ENCODE peak calls at places on chromosomes 11 and 22, in five cellular contexts. K, R, G, S and I are unnamed samples.

GRCh38 chr11:1260023-1260501 is 37.2 kb downstream of the MUC5B start:
- DNase-seq in K (no peak), R (no peak), G (peak), S (no peak), I (no peak)

GRCh38 chr11:133618500-133618899 is 86.2 kb upstream of the OPCML start:
- DNase-seq in K (no peak), R (no peak), G (no peak), S (no peak), I (no peak)

GRCh38 chr11:2468363-2469240 is 23.8 kb downstream of the KCNQ1 start:
- DNase-seq in K (no peak), R (no peak), G (peak), S (peak), I (no peak)

GRCh38 chr11:10911907-10912306 is 54.1 kb upstream of the ZBED5 start:
- DNase-seq in K (no peak), R (no peak), G (no peak), S (no peak), I (no peak)

GRCh38 chr22:29716814-29717213 is 3.0 kb upstream of the CABP7 start:
- DNase-seq in K (peak), R (peak), G (peak), S (no peak), I (peak)

GRCh38 chr11:64028398-64029115 is 7.2 kb upstream of the FLRT1 start:
- DNase-seq in K (no peak), R (no peak), G (no peak), S (no peak), I (peak)

GRCh38 chr11:36500315-36500721 is 9.8 kb downstream of the TRAF6 start:
- DNase-seq in K (peak), R (peak), G (no peak), S (no peak), I (no peak)

GRCh38 chr11:27514076-27514475 is 7.5 kb upstream of the LIN7C start:
- DNase-seq in K (no peak), R (peak), G (no peak), S (no peak), I (no peak)

GRCh38 chr22:30872282-30873041 is 96.1 kb downstream of the MORC2 start:
- DNase-seq in K (no peak), R (peak), G (no peak), S (peak), I (no peak)

GRCh38 chr22:44550666-44551491 is 52.8 kb upstream of the RTL6 start:
- DNase-seq in K (peak), R (peak), G (peak), S (peak), I (peak)

GRCh38 chr11:15526032-15526431 is 411.3 kb downstream of the INSC start:
- DNase-seq in K (no peak), R (no peak), G (no peak), S (no peak), I (no peak)

GRCh38 chr11:119236490-119236889 is 30.4 kb downstream of the CBL start:
- DNase-seq in K (peak), R (no peak), G (no peak), S (no peak), I (no peak)

GRCh38 chr11:1300569-1301187 is 8.8 kb downstream of the TOLLIP start:
- DNase-seq in K (no peak), R (no peak), G (peak), S (no peak), I (peak)

GRCh38 chr11:7637447-7638157 is 35.7 kb downstream of the CYB5R2 start:
- DNase-seq in K (peak), R (peak), G (no peak), S (peak), I (peak)

GRCh38 chr22:29734853-29735252 is 15.1 kb downstream of the CABP7 start:
- DNase-seq in K (no peak), R (no peak), G (no peak), S (no peak), I (no peak)

GRCh38 chr22:35023692-35024363 is 42.1 kb upstream of the ISX start:
- DNase-seq in K (no peak), R (peak), G (peak), S (no peak), I (peak)

GRCh38 chr11:29432719-29433325 is 584.0 kb downstream of the KCNA4 start:
- DNase-seq in K (peak), R (no peak), G (no peak), S (no peak), I (no peak)

GRCh38 chr11:110131386-110132123 is 38.4 kb downstream of the ZC3H12C start:
- DNase-seq in K (no peak), R (no peak), G (no peak), S (no peak), I (no peak)

GRCh38 chr11:100756556-100756955 is 69.5 kb downstream of the ARHGAP42 start:
- DNase-seq in K (no peak), R (no peak), G (no peak), S (no peak), I (no peak)

GRCh38 chr11:119796363-119797060 is 67.5 kb upstream of the NECTIN1 start:
- DNase-seq in K (no peak), R (no peak), G (no peak), S (no peak), I (no peak)

GRCh38 chr11:67613960-67614715 is 7.4 kb downstream of the NDUFV1 start:
- DNase-seq in K (peak), R (peak), G (peak), S (peak), I (peak)

GRCh38 chr11:57399221-57399620 is 8.8 kb upstream of the PRG2 start:
- DNase-seq in K (no peak), R (no peak), G (no peak), S (no peak), I (no peak)

GRCh38 chr22:29617922-29618629 is 14.6 kb downstream of the NF2 start:
- DNase-seq in K (peak), R (no peak), G (no peak), S (no peak), I (no peak)

GRCh38 chr11:72574046-72574445 is 100.2 kb downstream of the PDE2A start:
- DNase-seq in K (no peak), R (no peak), G (peak), S (no peak), I (no peak)

GRCh38 chr11:87809256-87809655 is 366.0 kb downstream of the RAB38 start:
- DNase-seq in K (no peak), R (no peak), G (no peak), S (no peak), I (no peak)

GRCh38 chr22:17373839-17374238 is 4.6 kb downstream of the CECR2 start:
- DNase-seq in K (no peak), R (no peak), G (no peak), S (no peak), I (no peak)

GRCh38 chr11:75429902-75430691 is 2.9 kb downstream of the KLHL35 start:
- DNase-seq in K (peak), R (peak), G (peak), S (peak), I (peak)
- H3K4me3 ChIP-seq in K (peak), R (peak), G (peak), S (peak), I (no peak)

GRCh38 chr11:78229106-78229505 is 40.4 kb downstream of the USP35 start:
- DNase-seq in K (no peak), R (no peak), G (no peak), S (no peak), I (no peak)

GRCh38 chr11:78227906-78228305 is 39.2 kb downstream of the USP35 start:
- DNase-seq in K (no peak), R (no peak), G (no peak), S (no peak), I (no peak)

GRCh38 chr11:78226684-78227680 is 38.3 kb downstream of the USP35 start:
- DNase-seq in K (no peak), R (no peak), G (no peak), S (no peak), I (no peak)

GRCh38 chr11:78230161-78230877 is 41.6 kb downstream of the USP35 start:
- DNase-seq in K (peak), R (no peak), G (no peak), S (no peak), I (no peak)

DNA sequence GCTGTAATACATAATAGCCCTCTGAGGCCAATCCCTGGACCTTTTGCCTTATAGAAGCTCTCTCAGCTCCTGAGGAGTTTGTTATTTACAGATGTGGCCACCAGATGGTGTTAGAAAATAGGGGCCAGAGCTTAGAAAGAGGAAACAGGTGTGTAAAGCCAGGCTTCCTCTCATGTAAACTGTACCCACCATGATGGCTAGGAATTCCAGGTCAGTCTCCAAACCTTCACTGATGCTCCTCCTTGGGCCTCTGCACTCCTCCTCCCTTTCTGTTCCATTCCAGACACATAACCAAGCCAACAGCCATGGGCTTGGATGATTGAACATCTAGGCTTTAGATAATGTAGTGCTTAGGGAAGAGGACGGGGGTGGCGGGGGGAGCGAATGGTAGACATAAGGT is 39.7 kb downstream of the USP35 start:
- DNase-seq in K (peak), R (no peak), G (no peak), S (no peak), I (peak)
- TF ChIP-seq CTCF in K (peak), R (peak), G (peak), S (peak), I (peak)

GRCh38 chr11:132335311-132335710 is 964.9 kb downstream of the NTM start:
- DNase-seq in K (no peak), R (no peak), G (no peak), S (no peak), I (no peak)
- TF ChIP-seq POLR2A in K (no peak), R (no peak), G (no peak), S (no peak), I (no peak)

GRCh38 chr11:102914238-102915043 is 39.7 kb upstream of the MMP12 start:
- DNase-seq in K (peak), R (no peak), G (no peak), S (peak), I (peak)
- H3K4me3 ChIP-seq in K (no peak), R (no peak), G (no peak), S (no peak), I (no peak)

GRCh38 chr11:75083217-75083605 is 13.5 kb downstream of the OR2AT4 start:
- DNase-seq in K (no peak), R (no peak), G (no peak), S (no peak), I (no peak)

GRCh38 chr11:75078233-75078632 is 18.4 kb downstream of the OR2AT4 start:
- DNase-seq in K (peak), R (no peak), G (no peak), S (no peak), I (no peak)

GRCh38 chr11:75082601-75083216 is 14.0 kb downstream of the OR2AT4 start:
- DNase-seq in K (no peak), R (no peak), G (no peak), S (no peak), I (no peak)

GRCh38 chr11:75077316-75077715 is 19.4 kb downstream of the OR2AT4 start:
- DNase-seq in K (peak), R (no peak), G (no peak), S (no peak), I (no peak)

GRCh38 chr11:75079546-75079945 is 17.1 kb downstream of the OR2AT4 start:
- DNase-seq in K (no peak), R (no peak), G (no peak), S (no peak), I (no peak)
- TF ChIP-seq CTCF in K (no peak), R (no peak), G (no peak), S (no peak), I (no peak)

DNA sequence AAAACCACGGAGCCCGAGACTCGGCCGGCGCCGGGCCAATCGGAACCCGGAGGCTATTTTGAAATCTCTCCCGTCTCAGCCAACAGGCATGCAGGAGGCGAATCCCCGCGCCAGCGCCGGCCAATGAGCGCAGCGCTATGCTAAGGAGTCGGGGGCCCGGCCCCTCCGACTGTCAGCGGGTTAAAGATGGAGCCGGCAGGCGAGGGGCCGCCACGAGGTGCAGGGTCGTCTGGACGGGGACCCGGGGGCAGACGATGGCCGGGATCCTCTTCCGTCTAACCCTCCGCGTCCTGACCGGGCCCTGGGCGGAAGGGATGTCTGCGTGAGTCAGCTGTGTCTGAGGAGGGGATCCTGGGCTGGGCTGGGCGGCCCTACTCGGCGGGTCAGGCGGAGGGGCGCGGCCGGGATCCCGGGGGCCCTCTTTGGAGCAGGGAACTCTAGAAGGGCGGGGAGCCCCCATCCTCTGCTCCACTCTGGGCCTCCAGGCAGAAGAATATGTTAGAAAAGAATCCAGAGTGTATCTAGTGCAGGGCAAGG is 10.0 kb downstream of the SDF2L1 start:
- DNase-seq in K (peak), R (peak), G (peak), S (peak), I (peak)
- TF ChIP-seq POLR2A in K (peak), R (no peak), G (no peak), S (no peak), I (no peak)

GRCh38 chr22:42367980-42368378 is 64.2 kb downstream of the NFAM1 start:
- DNase-seq in K (no peak), R (no peak), G (peak), S (peak), I (peak)
- H3K4me3 ChIP-seq in K (no peak), R (peak), G (peak), S (peak), I (no peak)

GRCh38 chr22:20128619-20128901 is 3.0 kb upstream of the ZDHHC8 start:
- DNase-seq in K (no peak), R (no peak), G (no peak), S (no peak), I (no peak)

GRCh38 chr22:20129747-20130014 is 1.9 kb upstream of the ZDHHC8 start:
- DNase-seq in K (no peak), R (no peak), G (no peak), S (no peak), I (no peak)

GRCh38 chr22:20127869-20128618 is 3.6 kb upstream of the ZDHHC8 start:
- DNase-seq in K (no peak), R (no peak), G (no peak), S (no peak), I (no peak)

GRCh38 chr22:20130319-20130718 is 1.3 kb upstream of the ZDHHC8 start:
- DNase-seq in K (no peak), R (no peak), G (no peak), S (no peak), I (no peak)

GRCh38 chr22:20128902-20129746 is 2.5 kb upstream of the ZDHHC8 start:
- DNase-seq in K (peak), R (no peak), G (peak), S (no peak), I (peak)
- TF ChIP-seq CTCF in K (peak), R (peak), G (no peak), S (no peak), I (peak)